ENCODE peak calls at places on chromosomes 11 and 22, in nine cellular contexts. M, T, W, Q, Z, D, H, P and A are unnamed samples.

GRCh38 chr11:2120359-2121100 is 18.7 kb downstream of the IGF2 start:
- DNase-seq in Q (no peak), T (no peak), Z (no peak), P (no peak), M (no peak), D (peak; percentile 72), W (no peak), H (no peak), A (no peak)

GRCh38 chr11:95641506-95641905 is 148.1 kb downstream of the FAM76B start:
- DNase-seq in H (no peak), P (no peak), T (no peak), W (peak; percentile 11), Z (no peak), M (no peak), Q (no peak), D (no peak), A (no peak)

GRCh38 chr11:24312464-24313238 is 184.2 kb upstream of the LUZP2 start:
- DNase-seq in Z (no peak), M (no peak), Q (no peak), H (no peak), W (no peak), T (no peak), D (no peak), P (no peak), A (no peak)

GRCh38 chr11:44079376-44079775 is 13.3 kb downstream of the ACCS start:
- DNase-seq in Z (no peak), Q (no peak), D (peak; percentile 45), M (no peak), P (no peak), H (no peak), W (no peak), T (no peak), A (no peak)

GRCh38 chr11:107741044-107741823 is 29.4 kb upstream of the SLN start:
- DNase-seq in Z (no peak), H (no peak), T (no peak), M (peak; percentile 18), Q (peak; percentile 10), D (peak; percentile 38), W (peak; percentile 6), P (no peak), A (peak; percentile 46)

GRCh38 chr11:79045018-79045787 is 395.6 kb downstream of the TENM4 start:
- DNase-seq in H (no peak), T (no peak), Q (no peak), W (no peak), Z (no peak), M (no peak), P (no peak), D (peak; percentile 44), A (peak; percentile 30)

GRCh38 chr22:18950141-18950540 is 14.0 kb upstream of the PRODH start:
- DNase-seq in Z (no peak), Q (no peak), T (no peak), P (no peak), W (no peak), H (peak; percentile 37), M (no peak), D (no peak), A (no peak)

GRCh38 chr11:2802389-2803185 is 83.0 kb downstream of the CDKN1C start:
- DNase-seq in M (no peak), Q (no peak), Z (no peak), P (no peak), H (peak; percentile 49), W (peak; percentile 0), D (no peak), T (no peak), A (no peak)

GRCh38 chr11:113876074-113876797 is 864 bp upstream of the USP28 start:
- DNase-seq in P (no peak), D (no peak), Q (no peak), W (no peak), M (no peak), H (no peak), Z (no peak), T (no peak), A (no peak)

GRCh38 chr11:61352038-61352437 is 9.6 kb downstream of the CYB561A3 start:
- DNase-seq in Z (no peak), P (no peak), H (no peak), Q (no peak), W (no peak), M (no peak), D (no peak), T (no peak), A (no peak)

GRCh38 chr11:117302228-117302627 is 11.1 kb downstream of the BACE1-AS start:
- DNase-seq in T (no peak), M (no peak), W (no peak), Z (no peak), H (no peak), Q (no peak), D (no peak), P (no peak), A (no peak)

GRCh38 chr11:92765965-92766371 is 203.5 kb upstream of the MTNR1B start:
- DNase-seq in H (no peak), W (no peak), Z (no peak), D (peak; percentile 44), T (no peak), Q (peak; percentile 5), P (peak; percentile 22), M (no peak), A (peak; percentile 65)

GRCh38 chr11:126766425-126766824 is 234.1 kb downstream of the KIRREL3 start:
- DNase-seq in W (no peak), M (no peak), Q (no peak), H (no peak), P (no peak), D (no peak), Z (no peak), T (no peak), A (no peak)

GRCh38 chr22:44473580-44473979 is 24.5 kb downstream of the RTL6 start:
- DNase-seq in W (no peak), D (no peak), Z (no peak), P (no peak), Q (no peak), H (no peak), T (no peak), M (no peak), A (no peak)

GRCh38 chr11:113384551-113384950 is 3.0 kb upstream of the ANKK1 start:
- DNase-seq in H (no peak), Z (no peak), T (no peak), Q (peak; percentile 83), D (peak; percentile 80), W (no peak), P (no peak), M (peak; percentile 39), A (no peak)

GRCh38 chr22:36155702-36156101 is 4.9 kb downstream of the APOL3 start:
- DNase-seq in H (no peak), Q (no peak), Z (no peak), D (no peak), P (peak; percentile 40), W (no peak), M (no peak), T (no peak), A (no peak)

GRCh38 chr22:44746836-44747519 is 5.4 kb upstream of the ARHGAP8 start:
- DNase-seq in H (peak; percentile 51), W (no peak), D (peak; percentile 67), P (no peak), Q (no peak), M (no peak), Z (no peak), T (no peak), A (no peak)

GRCh38 chr11:73538381-73538872 is 59.5 kb downstream of the FAM168A start:
- DNase-seq in T (no peak), Q (no peak), Z (no peak), D (peak; percentile 8), M (no peak), P (no peak), W (no peak), H (no peak), A (peak; percentile 48)

GRCh38 chr22:31972180-31972579 is 27.8 kb downstream of the YWHAH start:
- DNase-seq in H (no peak), T (no peak), P (no peak), Q (no peak), Z (no peak), W (no peak), D (no peak), M (no peak), A (no peak)

GRCh38 chr11:111733655-111734088 is 32.5 kb downstream of the PPP2R1B start:
- DNase-seq in H (no peak), M (no peak), Q (no peak), W (no peak), D (no peak), T (no peak), P (no peak), Z (no peak), A (peak; percentile 34)

GRCh38 chr11:119460582-119460981 is 37.6 kb upstream of the THY1 start:
- DNase-seq in P (no peak), D (no peak), T (no peak), Z (no peak), Q (no peak), M (peak; percentile 52), H (no peak), W (no peak), A (no peak)

GRCh38 chr11:11463397-11463796 is 110.3 kb upstream of the CSNK2A3 start:
- DNase-seq in Z (no peak), Q (no peak), D (peak; percentile 77), M (peak; percentile 44), W (no peak), H (no peak), T (no peak), P (no peak), A (no peak)

GRCh38 chr22:27011131-27011530 is 353.7 kb downstream of the MIAT start:
- DNase-seq in T (no peak), M (no peak), D (no peak), H (no peak), Z (no peak), W (no peak), P (no peak), Q (no peak), A (no peak)

GRCh38 chr11:41954034-41954433 is 494.6 kb upstream of the LRRC4C start:
- DNase-seq in T (no peak), W (no peak), D (no peak), H (no peak), M (no peak), P (no peak), Q (no peak), Z (no peak), A (no peak)

GRCh38 chr11:47137476-47137875 is 39.2 kb downstream of the ARFGAP2 start:
- DNase-seq in T (no peak), M (no peak), Z (no peak), P (no peak), D (no peak), W (no peak), Q (no peak), H (no peak), A (no peak)

GRCh38 chr11:13303668-13304649 is 26.4 kb downstream of the BMAL1 start:
- DNase-seq in Q (no peak), M (no peak), Z (no peak), W (peak; percentile 11), T (no peak), P (peak; percentile 13), H (no peak), D (no peak), A (no peak)

GRCh38 chr11:134509381-134510068 is 97.5 kb upstream of the B3GAT1 start:
- DNase-seq in Q (no peak), P (no peak), T (no peak), M (no peak), H (no peak), D (no peak), Z (no peak), W (no peak), A (no peak)

GRCh38 chr11:119974467-119974866 is 163.4 kb downstream of the TRIM29 start:
- DNase-seq in H (no peak), P (no peak), W (no peak), Q (no peak), T (no peak), Z (no peak), D (no peak), M (no peak), A (no peak)

GRCh38 chr22:44838316-44839016 is 86.1 kb downstream of the ARHGAP8 start:
- DNase-seq in M (no peak), Q (no peak), T (no peak), Z (no peak), D (no peak), P (no peak), W (no peak), H (no peak), A (no peak)

GRCh38 chr22:24489011-24489410 is 6.1 kb upstream of the UPB1 start:
- DNase-seq in H (no peak), W (no peak), P (no peak), Q (no peak), Z (no peak), D (no peak), T (no peak), M (no peak), A (no peak)

GRCh38 chr11:112962854-112963367 is 1.7 kb downstream of the NCAM1 start:
- DNase-seq in D (peak; percentile 66), M (no peak), Q (no peak), P (peak; percentile 86), Z (no peak), T (no peak), W (peak; percentile 5), H (peak; percentile 76), A (peak; percentile 84)